ENCODE peak calls at places on chromosomes 1 and 21, in ten cellular contexts. L is stimulated activated CD8-positive, alpha-beta memory T cell treated with anti-CD3 and anti-CD28 coated beads, Interleukin-4, amount 100 ng/mL, for 1 hour; M is progenitor cell of endocrine pancreas; D is NCI-H510A; V is ascending aorta; C is HEK293T; U is activated naive CD4-positive, alpha-beta T cell; H is H54; Q is body of pancreas; J is tibial nerve. E is an unnamed sample.

GRCh38 chr1:55129194-55129728 is 85.9 kb downstream of the USP24 start:
- DNase-seq in L (no peak), C (no peak), Q (peak), M (no peak), J (peak), D (no peak), H (no peak), V (no peak), U (no peak), E (no peak)

GRCh38 chr1:7469255-7469938 is 301.7 kb upstream of the VAMP3 start:
- DNase-seq in J (no peak), U (no peak), H (peak), M (no peak), L (no peak), Q (peak), D (no peak), V (peak), C (no peak), E (no peak)

GRCh38 chr1:89310505-89310904 is 37.8 kb upstream of the GBP5 start:
- DNase-seq in V (no peak), C (no peak), U (no peak), H (no peak), D (no peak), Q (no peak), M (no peak), J (no peak), L (no peak), E (no peak)

GRCh38 chr1:17913326-17914115 is 158.4 kb downstream of the ACTL8 start:
- DNase-seq in H (no peak), U (no peak), V (no peak), C (no peak), L (no peak), D (no peak), M (no peak), J (no peak), Q (no peak), E (no peak)

GRCh38 chr1:182274618-182275017 is 117.0 kb downstream of the GLUL start:
- DNase-seq in D (no peak), L (no peak), M (no peak), V (no peak), J (no peak), U (no peak), C (no peak), Q (no peak), H (no peak), E (no peak)

GRCh38 chr21:25369524-25370300 is 237.6 kb downstream of the MRPL39 start:
- DNase-seq in J (no peak), L (no peak), D (no peak), Q (no peak), V (no peak), C (no peak), M (no peak), U (no peak), H (no peak), E (no peak)

GRCh38 chr1:91864017-91864700 is 21.8 kb downstream of the TGFBR3 start:
- DNase-seq in L (no peak), U (no peak), J (no peak), H (no peak), D (no peak), C (peak), Q (no peak), M (no peak), V (no peak), E (no peak)

GRCh38 chr21:42230636-42231035 is 11.7 kb downstream of the ABCG1 start:
- DNase-seq in V (no peak), L (no peak), C (no peak), Q (no peak), U (no peak), D (no peak), H (no peak), M (no peak), J (no peak), E (no peak)

GRCh38 chr1:15542685-15543588 is 16.3 kb downstream of the DNAJC16 start:
- DNase-seq in M (no peak), C (no peak), J (no peak), D (no peak), V (no peak), L (no peak), H (no peak), U (no peak), Q (no peak), E (no peak)

E was measured in NCI-H774.